ENCODE peak calls at places on chromosomes 1 and 21, in five cellular contexts. C is fibroblast of the conjunctiva, Q is fibroblast of lung, J is NCI-H1105, O is cardiac muscle cell. B is an unnamed sample.

GRCh38 chr1:116314305-116314919 is 58.6 kb upstream of the ATP1A1 start:
- DNase-seq in C (no peak), Q (no peak), J (no peak), O (no peak), B (no peak)

GRCh38 chr1:117339866-117340357 is 27.3 kb upstream of the MAN1A2 start:
- DNase-seq in C (no peak), Q (peak), J (no peak), O (peak), B (peak)

GRCh38 chr1:152170287-152170933 is 11.4 kb upstream of the RPTN start:
- DNase-seq in C (no peak), Q (no peak), J (no peak), O (no peak), B (no peak)

GRCh38 chr1:28085129-28085528 is 3.3 kb downstream of the EYA3 start:
- DNase-seq in C (no peak), Q (no peak), J (no peak), O (no peak), B (no peak)

GRCh38 chr1:179129702-179130473 is 48.0 kb downstream of the TOR3A start:
- DNase-seq in C (no peak), Q (peak), J (no peak), O (no peak), B (no peak)

GRCh38 chr1:78214334-78214733 is 168.6 kb downstream of the GIPC2 start:
- DNase-seq in C (no peak), Q (no peak), J (no peak), O (no peak), B (no peak)

GRCh38 chr1:100791586-100791985 is 72.0 kb downstream of the VCAM1 start:
- DNase-seq in C (no peak), Q (peak), J (no peak), O (no peak), B (no peak)

GRCh38 chr1:213852107-213852506 is 135.7 kb upstream of the PROX1 start:
- DNase-seq in C (no peak), Q (no peak), J (no peak), O (no peak), B (no peak)

GRCh38 chr1:179121159-179121938 is 39.5 kb downstream of the TOR3A start:
- DNase-seq in C (peak), Q (peak), J (no peak), O (peak), B (peak)

GRCh38 chr1:119482517-119483425 is 24.2 kb upstream of the HSD3B1 start:
- DNase-seq in C (no peak), Q (peak), J (no peak), O (no peak), B (no peak)

GRCh38 chr1:202122639-202123335 is at the start of gene GPR37L1:
- DNase-seq in C (no peak), Q (peak), J (no peak), O (peak), B (no peak)

GRCh38 chr1:26537951-26538352 is 8.4 kb downstream of the RPS6KA1 start:
- DNase-seq in C (peak), Q (peak), J (no peak), O (no peak), B (no peak)

GRCh38 chr1:1178794-1179331 is 5.2 kb downstream of the TTLL10 start:
- DNase-seq in C (no peak), Q (no peak), J (no peak), O (no peak), B (no peak)

GRCh38 chr1:81606656-81607055 is 194.1 kb upstream of the ADGRL2 start:
- DNase-seq in C (no peak), Q (peak), J (no peak), O (no peak), B (no peak)

GRCh38 chr1:183180634-183181056 is 5.4 kb upstream of the LAMC2 start:
- DNase-seq in C (peak), Q (peak), J (no peak), O (peak), B (peak)

GRCh38 chr1:17553970-17554369 is 14.5 kb downstream of the ARHGEF10L start:
- DNase-seq in C (no peak), Q (peak), J (no peak), O (no peak), B (peak)

GRCh38 chr21:31730687-31731111 is 1.2 kb downstream of the SCAF4 start:
- DNase-seq in C (no peak), Q (no peak), J (no peak), O (peak), B (no peak)

GRCh38 chr1:24641646-24642151 is 1.4 kb upstream of the SRRM1 start:
- DNase-seq in C (no peak), Q (peak), J (no peak), O (no peak), B (no peak)

GRCh38 chr1:162391790-162392563 is 10.4 kb downstream of the C1orf226 start:
- DNase-seq in C (peak), Q (peak), J (no peak), O (peak), B (no peak)

B was measured in skeletal muscle cell.